ENCODE peak calls at places on chromosomes 2 and 18, in nine cellular contexts. H is stimulated activated naive B cell treated with anti-CD40 and anti-IgM and Interleukin-4, amounts not matched to agents 10 μg/mL and 1 μg/mL and 100 μg/mL, for 72 hours; G is GM03348; B is NCI-H1417; Z is A549; F is T-helper 1 cell; I is mucosa of descending colon; W is endothelial cell; V is ELR. C is an unnamed sample.

GRCh38 chr18:67517224-67517765 is 775 bp upstream of the DSEL start:
- DNase-seq in V (no peak), F (no peak), I (peak; percentile 23), W (no peak), H (no peak), B (no peak), Z (no peak), G (no peak), C (peak; percentile 35)

GRCh38 chr2:217827430-217828201 is 175.2 kb downstream of the TNS1 start:
- DNase-seq in I (no peak), V (no peak), H (no peak), Z (no peak), F (no peak), B (no peak), W (no peak), G (peak; percentile 79), C (peak; percentile 25)

GRCh38 chr2:40240067-40240466 is 211.8 kb downstream of the SLC8A1 start:
- DNase-seq in V (peak; percentile 86), Z (no peak), H (no peak), B (peak; percentile 10), F (no peak), I (peak; percentile 53), W (no peak), G (peak; percentile 88), C (peak; percentile 97)

GRCh38 chr2:212953170-212953920 is 198.1 kb downstream of the IKZF2 start:
- DNase-seq in W (no peak), Z (no peak), B (peak; percentile 4), I (no peak), F (no peak), G (no peak), H (no peak), V (no peak), C (no peak)

GRCh38 chr2:122412360-122412759 is 656.9 kb downstream of the TSN start:
- DNase-seq in F (no peak), I (no peak), Z (no peak), H (no peak), B (peak; percentile 17), W (no peak), G (no peak), V (no peak), C (no peak)

GRCh38 chr2:191675807-191676667 is 1.9 kb upstream of the NABP1 start:
- DNase-seq in G (peak; percentile 28), H (peak; percentile 73), B (no peak), W (peak; percentile 15), Z (no peak), I (peak; percentile 34), V (peak; percentile 46), F (peak; percentile 58), C (peak; percentile 53)

GRCh38 chr2:120431386-120432292 is 85.7 kb downstream of the INHBB start:
- DNase-seq in G (no peak), H (no peak), Z (no peak), F (no peak), B (no peak), W (no peak), V (no peak), I (no peak), C (no peak)

GRCh38 chr2:149019768-149020167 is 18.7 kb upstream of the LYPD6B start:
- DNase-seq in F (no peak), W (no peak), G (no peak), H (no peak), I (no peak), V (no peak), Z (no peak), B (no peak), C (no peak)

GRCh38 chr2:180443896-180444295 is 436.8 kb upstream of the CWC22 start:
- DNase-seq in H (no peak), W (no peak), F (no peak), G (peak; percentile 6), Z (no peak), V (no peak), B (no peak), I (no peak), C (no peak)

GRCh38 chr2:169462896-169463695 is 16.2 kb upstream of the BBS5 start:
- DNase-seq in W (no peak), V (peak; percentile 87), F (no peak), I (no peak), H (no peak), Z (no peak), G (peak; percentile 46), B (no peak), C (peak; percentile 89)

GRCh38 chr2:241272722-241273551 is 42.5 kb downstream of the HDLBP start:
- DNase-seq in B (no peak), W (peak; percentile 62), V (peak; percentile 79), Z (no peak), F (peak; percentile 23), I (peak; percentile 79), H (peak; percentile 41), G (peak; percentile 97), C (peak; percentile 85)

GRCh38 chr2:124678043-124678442 is 653.0 kb downstream of the CNTNAP5 start:
- DNase-seq in H (no peak), V (peak; percentile 1), I (no peak), W (no peak), F (no peak), Z (no peak), B (no peak), G (no peak), C (peak; percentile 67)

GRCh38 chr18:45312727-45313126 is 302.5 kb upstream of the SLC14A2 start:
- DNase-seq in B (no peak), F (no peak), I (no peak), Z (no peak), H (no peak), G (no peak), V (no peak), W (no peak), C (no peak)

GRCh38 chr2:95323347-95324155 is 26.4 kb downstream of the KCNIP3 start:
- DNase-seq in H (no peak), B (peak; percentile 47), F (no peak), W (peak; percentile 45), G (peak; percentile 76), Z (peak; percentile 32), V (peak; percentile 54), I (peak; percentile 60), C (peak; percentile 25)

GRCh38 chr18:78543201-78543725 is 436.4 kb upstream of the SALL3 start:
- DNase-seq in F (no peak), H (no peak), I (no peak), V (no peak), B (no peak), G (no peak), Z (no peak), W (no peak), C (no peak)

GRCh38 chr2:194383404-194383803 is 1273.6 kb upstream of the SLC39A10 start:
- DNase-seq in W (no peak), H (no peak), B (peak; percentile 5), F (no peak), I (no peak), G (no peak), V (peak; percentile 43), Z (no peak), C (no peak)

GRCh38 chr2:60725466-60725865 is 30.6 kb upstream of the PAPOLG start:
- DNase-seq in B (no peak), I (no peak), F (no peak), Z (no peak), V (no peak), G (no peak), H (no peak), W (no peak), C (no peak)

GRCh38 chr2:215601990-215602721 is 166.3 kb upstream of the FN1 start:
- DNase-seq in W (no peak), B (no peak), Z (no peak), G (peak; percentile 42), I (no peak), V (peak; percentile 31), F (no peak), H (no peak), C (peak; percentile 91)

GRCh38 chr2:153455403-153455802 is 23.2 kb downstream of the RPRM start:
- DNase-seq in Z (no peak), W (no peak), B (no peak), V (no peak), G (no peak), H (no peak), F (no peak), I (no peak), C (no peak)

GRCh38 chr2:240428245-240428644 is 7.2 kb upstream of the GPC1 start:
- DNase-seq in G (no peak), F (no peak), Z (no peak), I (no peak), B (no peak), W (no peak), V (no peak), H (no peak), C (no peak)

GRCh38 chr18:713135-713490 is 683 bp upstream of the ENOSF1 start:
- DNase-seq in B (no peak), G (no peak), Z (no peak), F (peak; percentile 5), H (no peak), V (no peak), W (peak; percentile 6), I (peak; percentile 66), C (no peak)

GRCh38 chr2:166862582-166863132 is 25.6 kb upstream of the XIRP2 start:
- DNase-seq in I (no peak), B (no peak), F (no peak), H (no peak), Z (no peak), W (no peak), G (no peak), V (no peak), C (no peak)

GRCh38 chr2:145524836-145525235 is 1004.9 kb upstream of the ZEB2 start:
- DNase-seq in G (no peak), W (no peak), Z (no peak), I (no peak), F (no peak), H (no peak), B (no peak), V (no peak), C (peak; percentile 7)

GRCh38 chr18:69365658-69366057 is 35.0 kb upstream of the DOK6 start:
- DNase-seq in Z (no peak), G (no peak), I (no peak), F (no peak), H (no peak), V (no peak), W (no peak), B (no peak), C (no peak)